ENCODE peak calls at places on chromosome 19, in five cellular contexts. One of them, this sample, is unnamed.

GRCh38 chr19:33260628-33261418 is 35.2 kb upstream of the SLC7A10 start:
- DNase-seq in DMS 273 treated with DMSO at 0.1 percent for 48 hours: no peak
- DNase-seq in astrocyte of the spinal cord: no peak
- DNase-seq in activated CD4-positive, alpha-beta T cell treated with anti-CD3 and anti-CD28 coated beads, Interleukin-2, amount 10 ng/mL, durations not matched to agents 7 days and 5 days: peak
- DNase-seq in activated CD4-positive, CD25-positive, alpha-beta regulatory T cell: no peak
- DNase-seq in this sample: no peak

GRCh38 chr19:42175952-42176648 is 41.4 kb downstream of the DEDD2 start:
- DNase-seq in DMS 273 treated with DMSO at 0.1 percent for 48 hours: no peak
- DNase-seq in astrocyte of the spinal cord: peak
- DNase-seq in activated CD4-positive, alpha-beta T cell treated with anti-CD3 and anti-CD28 coated beads, Interleukin-2, amount 10 ng/mL, durations not matched to agents 7 days and 5 days: no peak
- DNase-seq in activated CD4-positive, CD25-positive, alpha-beta regulatory T cell: no peak
- DNase-seq in this sample: no peak

GRCh38 chr19:10111405-10111811 is at the start of gene P2RY11:
- DNase-seq in DMS 273 treated with DMSO at 0.1 percent for 48 hours: no peak
- DNase-seq in astrocyte of the spinal cord: no peak
- DNase-seq in activated CD4-positive, alpha-beta T cell treated with anti-CD3 and anti-CD28 coated beads, Interleukin-2, amount 10 ng/mL, durations not matched to agents 7 days and 5 days: peak
- DNase-seq in activated CD4-positive, CD25-positive, alpha-beta regulatory T cell: no peak
- DNase-seq in this sample: no peak

GRCh38 chr19:48342841-48343540 is 17.6 kb downstream of the EMP3 start:
- DNase-seq in DMS 273 treated with DMSO at 0.1 percent for 48 hours: no peak
- DNase-seq in astrocyte of the spinal cord: peak
- DNase-seq in activated CD4-positive, alpha-beta T cell treated with anti-CD3 and anti-CD28 coated beads, Interleukin-2, amount 10 ng/mL, durations not matched to agents 7 days and 5 days: no peak
- DNase-seq in activated CD4-positive, CD25-positive, alpha-beta regulatory T cell: no peak
- DNase-seq in this sample: no peak

GRCh38 chr19:49793561-49793840 is 19.6 kb downstream of the FUZ start:
- DNase-seq in DMS 273 treated with DMSO at 0.1 percent for 48 hours: no peak
- DNase-seq in astrocyte of the spinal cord: no peak
- DNase-seq in activated CD4-positive, alpha-beta T cell treated with anti-CD3 and anti-CD28 coated beads, Interleukin-2, amount 10 ng/mL, durations not matched to agents 7 days and 5 days: no peak
- DNase-seq in activated CD4-positive, CD25-positive, alpha-beta regulatory T cell: no peak
- DNase-seq in this sample: no peak

GRCh38 chr19:49447485-49448431 is 3.9 kb downstream of the PIH1D1 start:
- DNase-seq in DMS 273 treated with DMSO at 0.1 percent for 48 hours: no peak
- DNase-seq in astrocyte of the spinal cord: peak
- DNase-seq in activated CD4-positive, alpha-beta T cell treated with anti-CD3 and anti-CD28 coated beads, Interleukin-2, amount 10 ng/mL, durations not matched to agents 7 days and 5 days: no peak
- DNase-seq in activated CD4-positive, CD25-positive, alpha-beta regulatory T cell: no peak
- DNase-seq in this sample: no peak

GRCh38 chr19:28596561-28597071 is 616.3 kb downstream of the UQCRFS1 start:
- DNase-seq in DMS 273 treated with DMSO at 0.1 percent for 48 hours: no peak
- DNase-seq in astrocyte of the spinal cord: no peak
- DNase-seq in activated CD4-positive, alpha-beta T cell treated with anti-CD3 and anti-CD28 coated beads, Interleukin-2, amount 10 ng/mL, durations not matched to agents 7 days and 5 days: no peak
- DNase-seq in activated CD4-positive, CD25-positive, alpha-beta regulatory T cell: no peak
- DNase-seq in this sample: no peak

GRCh38 chr19:13665125-13665903 is 99.0 kb upstream of the MRI1 start:
- DNase-seq in DMS 273 treated with DMSO at 0.1 percent for 48 hours: no peak
- DNase-seq in astrocyte of the spinal cord: no peak
- DNase-seq in activated CD4-positive, alpha-beta T cell treated with anti-CD3 and anti-CD28 coated beads, Interleukin-2, amount 10 ng/mL, durations not matched to agents 7 days and 5 days: no peak
- DNase-seq in activated CD4-positive, CD25-positive, alpha-beta regulatory T cell: no peak
- DNase-seq in this sample: no peak

GRCh38 chr19:48064509-48064908 is 20.6 kb upstream of the CABP5 start:
- DNase-seq in DMS 273 treated with DMSO at 0.1 percent for 48 hours: no peak
- DNase-seq in astrocyte of the spinal cord: no peak
- DNase-seq in activated CD4-positive, alpha-beta T cell treated with anti-CD3 and anti-CD28 coated beads, Interleukin-2, amount 10 ng/mL, durations not matched to agents 7 days and 5 days: no peak
- DNase-seq in activated CD4-positive, CD25-positive, alpha-beta regulatory T cell: no peak
- DNase-seq in this sample: no peak

GRCh38 chr19:52520013-52520412 is 7.5 kb upstream of the ZNF808 start:
- DNase-seq in DMS 273 treated with DMSO at 0.1 percent for 48 hours: no peak
- DNase-seq in astrocyte of the spinal cord: no peak
- DNase-seq in activated CD4-positive, alpha-beta T cell treated with anti-CD3 and anti-CD28 coated beads, Interleukin-2, amount 10 ng/mL, durations not matched to agents 7 days and 5 days: no peak
- DNase-seq in activated CD4-positive, CD25-positive, alpha-beta regulatory T cell: no peak
- DNase-seq in this sample: no peak

GRCh38 chr19:4278926-4279529 is at the start of gene SHD:
- DNase-seq in DMS 273 treated with DMSO at 0.1 percent for 48 hours: no peak
- DNase-seq in astrocyte of the spinal cord: no peak
- DNase-seq in activated CD4-positive, alpha-beta T cell treated with anti-CD3 and anti-CD28 coated beads, Interleukin-2, amount 10 ng/mL, durations not matched to agents 7 days and 5 days: no peak
- DNase-seq in activated CD4-positive, CD25-positive, alpha-beta regulatory T cell: no peak
- DNase-seq in this sample: peak

This sample was measured in dorsolateral prefrontal cortex.